ENCODE peak calls at places on chromosomes 11 and 22, in nine cellular contexts. One of them, this sample, is unnamed.

GRCh38 chr22:22810018-22810427 is 77.6 kb upstream of the IGLL5 start:
- DNase-seq in A549: peak
- DNase-seq in HepG2: peak
- DNase-seq in tibial nerve: peak
- DNase-seq in transverse colon: peak
- DNase-seq in stomach: peak
- DNase-seq in K562: peak
- DNase-seq in ovary: no peak
- DNase-seq in upper lobe of left lung: peak
- DNase-seq in this sample: no peak

GRCh38 chr11:78414321-78415051 is 3.1 kb downstream of the GAB2 start:
- DNase-seq in ovary: no peak
- DNase-seq in tibial nerve: no peak
- DNase-seq in A549: peak
- DNase-seq in stomach: no peak
- DNase-seq in upper lobe of left lung: no peak
- DNase-seq in K562: peak
- DNase-seq in transverse colon: no peak
- DNase-seq in HepG2: no peak
- DNase-seq in this sample: no peak

GRCh38 chr11:100876826-100877545 is 189.9 kb downstream of the ARHGAP42 start:
- DNase-seq in stomach: no peak
- DNase-seq in HepG2: no peak
- DNase-seq in ovary: no peak
- DNase-seq in K562: no peak
- DNase-seq in tibial nerve: no peak
- DNase-seq in A549: peak
- DNase-seq in upper lobe of left lung: no peak
- DNase-seq in transverse colon: no peak
- DNase-seq in this sample: no peak

GRCh38 chr22:17795143-17795542 is 20.9 kb upstream of the BID start:
- DNase-seq in A549: no peak
- DNase-seq in HepG2: no peak
- DNase-seq in ovary: no peak
- DNase-seq in upper lobe of left lung: no peak
- DNase-seq in tibial nerve: no peak
- DNase-seq in transverse colon: no peak
- DNase-seq in K562: no peak
- DNase-seq in stomach: no peak
- DNase-seq in this sample: no peak

GRCh38 chr11:109960831-109961230 is 132.4 kb upstream of the ZC3H12C start:
- DNase-seq in HepG2: no peak
- DNase-seq in transverse colon: peak
- DNase-seq in A549: no peak
- DNase-seq in ovary: peak
- DNase-seq in upper lobe of left lung: peak
- DNase-seq in K562: no peak
- DNase-seq in tibial nerve: peak
- DNase-seq in stomach: no peak
- DNase-seq in this sample: no peak

GRCh38 chr22:42180349-42180842 is 49.8 kb upstream of the CYP2D6 start:
- DNase-seq in transverse colon: peak
- DNase-seq in tibial nerve: peak
- DNase-seq in ovary: peak
- DNase-seq in HepG2: no peak
- DNase-seq in stomach: no peak
- DNase-seq in upper lobe of left lung: no peak
- DNase-seq in A549: no peak
- DNase-seq in K562: peak
- DNase-seq in this sample: no peak

GRCh38 chr11:22467248-22467647 is 129.1 kb downstream of the SLC17A6 start:
- DNase-seq in A549: no peak
- DNase-seq in ovary: no peak
- DNase-seq in upper lobe of left lung: no peak
- DNase-seq in HepG2: no peak
- DNase-seq in tibial nerve: no peak
- DNase-seq in K562: no peak
- DNase-seq in transverse colon: no peak
- DNase-seq in stomach: no peak
- DNase-seq in this sample: no peak

GRCh38 chr11:130203766-130204702 is 44.5 kb downstream of the ST14 start:
- DNase-seq in ovary: no peak
- DNase-seq in HepG2: no peak
- DNase-seq in stomach: no peak
- DNase-seq in K562: no peak
- DNase-seq in A549: no peak
- DNase-seq in upper lobe of left lung: no peak
- DNase-seq in transverse colon: no peak
- DNase-seq in tibial nerve: no peak
- DNase-seq in this sample: no peak

GRCh38 chr11:113203332-113203731 is 111.1 kb upstream of the TTC12 start:
- DNase-seq in upper lobe of left lung: peak
- DNase-seq in K562: no peak
- DNase-seq in stomach: no peak
- DNase-seq in transverse colon: no peak
- DNase-seq in A549: no peak
- DNase-seq in ovary: no peak
- DNase-seq in tibial nerve: no peak
- DNase-seq in HepG2: no peak
- DNase-seq in this sample: no peak

GRCh38 chr11:69369945-69370344 is 76.0 kb downstream of the MYEOV start:
- DNase-seq in upper lobe of left lung: no peak
- DNase-seq in transverse colon: no peak
- DNase-seq in K562: no peak
- DNase-seq in tibial nerve: no peak
- DNase-seq in HepG2: no peak
- DNase-seq in stomach: no peak
- DNase-seq in ovary: no peak
- DNase-seq in A549: no peak
- DNase-seq in this sample: peak

GRCh38 chr11:114070464-114071139 is 11.1 kb downstream of the ZBTB16 start:
- DNase-seq in HepG2: no peak
- DNase-seq in A549: no peak
- DNase-seq in upper lobe of left lung: no peak
- DNase-seq in transverse colon: no peak
- DNase-seq in tibial nerve: no peak
- DNase-seq in stomach: no peak
- DNase-seq in ovary: no peak
- DNase-seq in K562: no peak
- DNase-seq in this sample: no peak

GRCh38 chr11:2129699-2130366 is 9.4 kb downstream of the IGF2 start:
- DNase-seq in A549: no peak
- DNase-seq in transverse colon: no peak
- DNase-seq in HepG2: no peak
- DNase-seq in ovary: no peak
- DNase-seq in K562: no peak
- DNase-seq in upper lobe of left lung: peak
- DNase-seq in tibial nerve: no peak
- DNase-seq in stomach: no peak
- DNase-seq in this sample: no peak

GRCh38 chr11:36509265-36509664 is 807 bp downstream of the TRAF6 start:
- DNase-seq in A549: no peak
- DNase-seq in transverse colon: no peak
- DNase-seq in K562: peak
- DNase-seq in ovary: no peak
- DNase-seq in upper lobe of left lung: no peak
- DNase-seq in HepG2: no peak
- DNase-seq in stomach: no peak
- DNase-seq in tibial nerve: no peak
- DNase-seq in this sample: no peak

GRCh38 chr11:84193706-84194105 is 907.5 kb upstream of the CCDC90B start:
- DNase-seq in upper lobe of left lung: no peak
- DNase-seq in tibial nerve: no peak
- DNase-seq in A549: no peak
- DNase-seq in K562: no peak
- DNase-seq in transverse colon: no peak
- DNase-seq in HepG2: no peak
- DNase-seq in stomach: no peak
- DNase-seq in ovary: no peak
- DNase-seq in this sample: no peak

GRCh38 chr11:65866524-65867283 is 5.9 kb downstream of the EFEMP2 start:
- DNase-seq in upper lobe of left lung: peak
- DNase-seq in HepG2: no peak
- DNase-seq in tibial nerve: no peak
- DNase-seq in transverse colon: no peak
- DNase-seq in K562: no peak
- DNase-seq in A549: no peak
- DNase-seq in stomach: no peak
- DNase-seq in ovary: no peak
- DNase-seq in this sample: no peak

GRCh38 chr11:97607301-97608000 is 1217.6 kb downstream of the JRKL start:
- DNase-seq in tibial nerve: no peak
- DNase-seq in ovary: no peak
- DNase-seq in transverse colon: no peak
- DNase-seq in K562: no peak
- DNase-seq in stomach: no peak
- DNase-seq in upper lobe of left lung: no peak
- DNase-seq in HepG2: no peak
- DNase-seq in A549: no peak
- DNase-seq in this sample: no peak

GRCh38 chr11:34940026-34940677 is 23.7 kb downstream of the PDHX start:
- DNase-seq in HepG2: no peak
- DNase-seq in tibial nerve: no peak
- DNase-seq in A549: no peak
- DNase-seq in K562: no peak
- DNase-seq in upper lobe of left lung: no peak
- DNase-seq in stomach: no peak
- DNase-seq in transverse colon: no peak
- DNase-seq in ovary: no peak
- DNase-seq in this sample: no peak

DNA sequence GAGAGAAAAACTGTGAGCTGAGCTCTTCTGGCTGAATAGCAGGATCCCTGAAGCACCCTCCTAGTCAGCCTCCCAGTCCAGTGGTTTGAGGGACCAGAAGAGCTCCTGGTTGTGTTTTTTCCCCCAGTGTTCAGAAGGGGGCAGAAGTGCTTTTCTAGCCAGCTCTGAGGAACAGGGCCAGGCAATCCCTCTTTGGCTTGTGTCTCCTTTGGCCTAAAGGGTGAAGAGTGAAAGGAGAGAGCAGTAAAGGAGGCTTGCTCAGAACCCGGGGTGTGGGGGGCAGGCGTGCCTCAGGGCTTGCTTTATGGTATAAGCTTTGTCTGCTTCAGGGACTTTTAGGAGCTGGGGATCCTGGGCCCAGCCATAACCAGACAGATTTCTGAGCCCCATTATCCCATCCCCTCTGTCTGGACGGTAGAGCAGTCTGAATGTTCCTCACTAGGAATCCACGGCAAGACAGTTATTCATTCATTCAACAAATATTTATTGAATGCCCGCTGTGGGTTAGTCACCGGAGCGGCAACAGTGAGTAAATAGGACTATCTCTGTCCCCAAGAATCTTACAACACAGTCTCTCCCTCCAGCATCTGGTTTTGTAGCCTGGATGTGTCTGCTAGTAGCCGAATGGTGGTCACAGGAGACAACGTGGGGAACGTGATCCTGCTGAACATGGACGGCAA is 14.5 kb downstream of the ACP2 start:
- DNase-seq in K562: peak
- DNase-seq in transverse colon: peak
- DNase-seq in ovary: no peak
- DNase-seq in A549: peak
- DNase-seq in tibial nerve: no peak
- DNase-seq in upper lobe of left lung: no peak
- DNase-seq in HepG2: peak
- DNase-seq in stomach: no peak
- DNase-seq in this sample: no peak
- TF ChIP-seq POLR2A in K562: no peak
- TF ChIP-seq POLR2A in transverse colon: no peak
- TF ChIP-seq POLR2A in ovary: no peak
- TF ChIP-seq POLR2A in A549: no peak
- TF ChIP-seq POLR2A in tibial nerve: no peak
- TF ChIP-seq POLR2A in upper lobe of left lung: no peak
- TF ChIP-seq POLR2A in HepG2: no peak
- TF ChIP-seq POLR2A in stomach: no peak
- TF ChIP-seq POLR2A in this sample: no peak

GRCh38 chr22:46614070-46614931 is 5.9 kb upstream of the GRAMD4 start:
- DNase-seq in A549: no peak
- DNase-seq in upper lobe of left lung: peak
- DNase-seq in ovary: no peak
- DNase-seq in tibial nerve: no peak
- DNase-seq in HepG2: no peak
- DNase-seq in transverse colon: peak
- DNase-seq in stomach: no peak
- DNase-seq in K562: no peak
- DNase-seq in this sample: no peak
- H3K4me3 ChIP-seq in A549: no peak
- H3K4me3 ChIP-seq in upper lobe of left lung: peak
- H3K4me3 ChIP-seq in ovary: no peak
- H3K4me3 ChIP-seq in tibial nerve: no peak
- H3K4me3 ChIP-seq in HepG2: no peak
- H3K4me3 ChIP-seq in transverse colon: no peak
- H3K4me3 ChIP-seq in stomach: peak
- H3K4me3 ChIP-seq in K562: no peak
- H3K4me3 ChIP-seq in this sample: peak

GRCh38 chr11:72431846-72432245 is 2.5 kb downstream of the CLPB start:
- DNase-seq in ovary: no peak
- DNase-seq in tibial nerve: no peak
- DNase-seq in K562: no peak
- DNase-seq in upper lobe of left lung: no peak
- DNase-seq in A549: no peak
- DNase-seq in stomach: no peak
- DNase-seq in HepG2: no peak
- DNase-seq in transverse colon: no peak
- DNase-seq in this sample: no peak

GRCh38 chr11:72429626-72430025 is 4.7 kb downstream of the CLPB start:
- DNase-seq in tibial nerve: no peak
- DNase-seq in transverse colon: no peak
- DNase-seq in stomach: no peak
- DNase-seq in K562: no peak
- DNase-seq in HepG2: no peak
- DNase-seq in ovary: no peak
- DNase-seq in upper lobe of left lung: no peak
- DNase-seq in A549: no peak
- DNase-seq in this sample: peak

GRCh38 chr11:72433455-72434061 is 773 bp downstream of the CLPB start:
- DNase-seq in HepG2: no peak
- DNase-seq in K562: no peak
- DNase-seq in ovary: no peak
- DNase-seq in upper lobe of left lung: no peak
- DNase-seq in transverse colon: no peak
- DNase-seq in stomach: no peak
- DNase-seq in A549: no peak
- DNase-seq in tibial nerve: peak
- DNase-seq in this sample: no peak

GRCh38 chr11:72432347-72433287 is 1.7 kb downstream of the CLPB start:
- DNase-seq in A549: no peak
- DNase-seq in ovary: no peak
- DNase-seq in tibial nerve: no peak
- DNase-seq in K562: no peak
- DNase-seq in upper lobe of left lung: no peak
- DNase-seq in HepG2: peak
- DNase-seq in transverse colon: no peak
- DNase-seq in stomach: no peak
- DNase-seq in this sample: no peak

GRCh38 chr11:72430743-72431570 is 3.4 kb downstream of the CLPB start:
- DNase-seq in A549: peak
- DNase-seq in ovary: no peak
- DNase-seq in stomach: peak
- DNase-seq in K562: peak
- DNase-seq in tibial nerve: no peak
- DNase-seq in HepG2: peak
- DNase-seq in upper lobe of left lung: no peak
- DNase-seq in transverse colon: no peak
- DNase-seq in this sample: no peak
- TF ChIP-seq EP300 in A549: no peak
- TF ChIP-seq EP300 in ovary: no peak
- TF ChIP-seq EP300 in stomach: no peak
- TF ChIP-seq EP300 in K562: no peak
- TF ChIP-seq EP300 in tibial nerve: no peak
- TF ChIP-seq EP300 in HepG2: peak
- TF ChIP-seq EP300 in upper lobe of left lung: no peak
- TF ChIP-seq EP300 in transverse colon: no peak
- TF ChIP-seq EP300 in this sample: no peak

GRCh38 chr11:8717876-8718753 is 35.5 kb downstream of the RPL27A start:
- DNase-seq in HepG2: peak
- DNase-seq in tibial nerve: no peak
- DNase-seq in stomach: peak
- DNase-seq in A549: peak
- DNase-seq in upper lobe of left lung: no peak
- DNase-seq in ovary: peak
- DNase-seq in K562: no peak
- DNase-seq in transverse colon: peak
- DNase-seq in this sample: no peak
- TF ChIP-seq POLR2A in HepG2: peak
- TF ChIP-seq POLR2A in tibial nerve: no peak
- TF ChIP-seq POLR2A in stomach: no peak
- TF ChIP-seq POLR2A in A549: no peak
- TF ChIP-seq POLR2A in upper lobe of left lung: no peak
- TF ChIP-seq POLR2A in ovary: no peak
- TF ChIP-seq POLR2A in K562: no peak
- TF ChIP-seq POLR2A in transverse colon: no peak
- TF ChIP-seq POLR2A in this sample: no peak

This sample was measured in suprapubic skin.